ENCODE peak calls at places on chromosomes 16 and 17, in seven cellular contexts. N, U, W, B, V, Q and F are unnamed samples. For H3K4me1 and H3K9me3, the result is how much of the 10 kb centered on the place peaks cover.

GRCh38 chr17:18992454-18993130 is 12.0 kb downstream of the FAM83G start:
- DNase-seq in N (no peak), U (no peak), W (peak), B (peak), V (no peak), Q (no peak), F (peak)

GRCh38 chr16:75138636-75139035 is 9.7 kb upstream of the ZFP1 start:
- DNase-seq in N (no peak), U (no peak), W (no peak), B (no peak), V (no peak), Q (peak), F (no peak)

GRCh38 chr17:77369544-77369971 is 228.8 kb downstream of the SEC14L1 start:
- DNase-seq in N (no peak), U (no peak), W (peak), B (no peak), V (peak), Q (no peak), F (no peak)

GRCh38 chr17:74190154-74190553 is 13.3 kb upstream of the RPL38 start:
- DNase-seq in N (no peak), U (no peak), W (no peak), B (no peak), V (no peak), Q (peak), F (no peak)

GRCh38 chr17:9127340-9127739 is 106.0 kb downstream of the NTN1 start:
- DNase-seq in N (no peak), U (no peak), W (no peak), B (no peak), V (no peak), Q (no peak), F (no peak)

GRCh38 chr17:72338847-72339790 is 218.3 kb downstream of the SOX9 start:
- DNase-seq in N (peak), U (peak), W (peak), B (no peak), V (peak), Q (peak), F (no peak)

GRCh38 chr17:56665864-56666263 is 72.4 kb downstream of the NOG start:
- DNase-seq in N (no peak), U (no peak), W (no peak), B (no peak), V (no peak), Q (no peak), F (no peak)

GRCh38 chr16:46793841-46794240 is 37.1 kb downstream of the C16orf87 start:
- DNase-seq in N (no peak), U (no peak), W (no peak), B (no peak), V (no peak), Q (no peak), F (no peak)

GRCh38 chr17:57442914-57443571 is 186.7 kb downstream of the MSI2 start:
- DNase-seq in N (no peak), U (no peak), W (peak), B (peak), V (peak), Q (no peak), F (no peak)

GRCh38 chr16:2214721-2214970 is at the start of gene PGP:
- DNase-seq in N (no peak), U (no peak), W (no peak), B (no peak), V (no peak), Q (no peak), F (no peak)
- H3K4me1 ChIP-seq in N (under half), U (under half), W (under half), B (under half), V (under half), Q (under half), F (under half)

GRCh38 chr16:5504028-5504758 is 406.6 kb upstream of the EEF2KMT start:
- DNase-seq in N (no peak), U (no peak), W (no peak), B (no peak), V (no peak), Q (no peak), F (no peak)
- H3K9me3 ChIP-seq in N (under half), U (under half), W (under half), B (under half), V (under half), Q (under half), F (under half)

DNA sequence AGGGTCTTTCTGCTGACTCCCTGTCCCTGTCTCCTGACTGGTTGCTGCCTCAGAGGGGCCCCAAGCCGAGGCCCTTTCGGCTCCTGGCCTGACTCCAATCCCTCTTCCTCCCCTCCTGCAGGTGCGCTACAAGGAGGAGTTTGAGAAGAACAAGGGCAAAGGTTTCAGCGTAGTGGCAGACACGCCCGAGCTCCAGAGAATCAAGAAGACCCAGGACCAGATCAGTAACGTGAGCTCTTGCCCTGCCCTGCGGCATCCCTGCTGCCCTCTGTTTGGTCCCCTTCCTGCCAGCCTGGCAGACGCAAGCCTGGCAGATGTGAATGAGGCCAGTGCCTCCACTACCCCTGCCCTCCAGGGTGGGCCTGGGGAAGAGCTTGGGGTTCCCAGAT is 27.1 kb upstream of the LASP1NB start:
- DNase-seq in N (no peak), U (no peak), W (peak), B (peak), V (no peak), Q (no peak), F (no peak)
- H3K4me1 ChIP-seq in N (half or more), U (under half), W (under half), B (under half), V (under half), Q (under half), F (half or more)

GRCh38 chr16:64313726-64314125 is 808.1 kb downstream of the CDH11 start:
- DNase-seq in N (no peak), U (no peak), W (no peak), B (no peak), V (no peak), Q (no peak), F (no peak)
- H3K9me3 ChIP-seq in N (under half), U (under half), W (under half), B (under half), V (under half), Q (under half), F (under half)

DNA sequence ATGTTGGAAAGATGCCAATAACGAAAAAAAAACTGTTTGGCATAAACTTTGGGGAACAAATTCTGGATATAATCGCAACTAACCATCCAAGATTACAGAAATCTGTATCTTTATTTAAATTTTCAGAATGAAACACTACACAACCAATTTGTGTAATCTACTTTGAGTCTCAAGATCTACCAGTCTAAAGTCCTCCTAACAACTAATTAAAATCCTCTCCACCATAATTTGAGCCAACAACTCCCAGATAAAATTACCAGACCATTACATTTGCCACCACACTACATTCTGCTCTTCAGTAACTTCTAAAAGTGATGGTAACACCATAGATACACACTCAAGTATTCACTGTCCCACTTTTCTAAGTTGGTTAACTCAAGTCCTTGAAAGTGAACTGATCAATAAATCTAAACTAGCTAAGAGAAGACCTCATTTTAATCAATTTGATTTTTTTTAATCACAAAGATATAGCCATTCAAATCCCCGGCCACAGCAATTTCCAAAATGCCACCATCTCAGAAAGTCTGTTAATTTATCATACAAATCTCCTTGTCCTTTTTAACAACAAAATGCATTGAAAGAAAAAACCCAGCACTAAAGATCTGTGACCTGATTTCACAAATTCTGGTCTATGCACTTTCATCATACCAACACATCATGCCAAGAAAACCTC is 1.9 kb downstream of the SIAH1 start:
- DNase-seq in N (peak), U (no peak), W (no peak), B (no peak), V (no peak), Q (no peak), F (no peak)
- H3K4me1 ChIP-seq in N (half or more), U (under half), W (under half), B (under half), V (under half), Q (under half), F (under half)

GRCh38 chr17:83149761-83150251 is 70.4 kb downstream of the METRNL start:
- DNase-seq in N (peak), U (no peak), W (no peak), B (no peak), V (no peak), Q (peak), F (no peak)
- H3K9me3 ChIP-seq in N (under half), U (under half), W (under half), B (under half), V (under half), Q (under half), F (under half)

GRCh38 chr17:64016974-64017373 is 3.5 kb downstream of the ICAM2 start:
- DNase-seq in N (no peak), U (no peak), W (no peak), B (no peak), V (no peak), Q (no peak), F (no peak)
- H3K4me1 ChIP-seq in N (under half), U (under half), W (under half), B (under half), V (under half), Q (under half), F (half or more)

GRCh38 chr17:22512057-22512456 is 819.7 kb downstream of the KCNJ18 start:
- DNase-seq in N (peak), U (no peak), W (no peak), B (no peak), V (no peak), Q (no peak), F (no peak)

GRCh38 chr17:22512997-22513538 is 820.7 kb downstream of the KCNJ18 start:
- DNase-seq in N (peak), U (no peak), W (no peak), B (no peak), V (no peak), Q (no peak), F (no peak)

GRCh38 chr17:22511431-22511830 is 819.1 kb downstream of the KCNJ18 start:
- DNase-seq in N (peak), U (no peak), W (no peak), B (no peak), V (no peak), Q (no peak), F (no peak)

GRCh38 chr17:22512506-22512905 is 820.2 kb downstream of the KCNJ18 start:
- DNase-seq in N (peak), U (no peak), W (no peak), B (no peak), V (no peak), Q (no peak), F (no peak)

DNA sequence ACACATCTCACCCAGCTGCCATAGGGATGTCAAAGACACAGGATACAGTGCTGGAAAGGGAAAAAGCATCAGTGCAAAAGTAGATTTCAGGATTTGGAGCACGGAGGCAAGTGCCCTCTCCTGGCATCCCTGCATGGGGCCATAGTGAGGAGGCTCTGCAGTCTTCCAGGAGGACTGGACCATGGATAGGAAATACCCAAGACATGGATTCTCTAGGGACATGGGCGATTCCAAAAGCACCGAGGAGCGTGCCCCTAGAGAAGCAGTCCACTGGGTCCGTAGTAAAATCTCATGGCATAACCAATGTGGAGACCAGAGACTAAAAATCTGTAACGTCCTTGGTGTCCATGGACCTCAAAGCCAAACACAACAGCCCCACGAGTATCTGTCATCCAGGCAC is 818.2 kb downstream of the KCNJ18 start:
- DNase-seq in N (peak), U (no peak), W (no peak), B (no peak), V (no peak), Q (no peak), F (no peak)
- H3K9me3 ChIP-seq in N (under half), U (under half), W (half or more), B (under half), V (under half), Q (under half), F (under half)

GRCh38 chr17:61335105-61335844 is 64.4 kb upstream of the TBX2 start:
- DNase-seq in N (no peak), U (no peak), W (no peak), B (no peak), V (no peak), Q (no peak), F (no peak)

GRCh38 chr17:61338000-61338864 is 61.4 kb upstream of the TBX2 start:
- DNase-seq in N (no peak), U (no peak), W (no peak), B (no peak), V (peak), Q (no peak), F (no peak)

GRCh38 chr17:61338874-61339478 is 60.7 kb upstream of the TBX2 start:
- DNase-seq in N (no peak), U (no peak), W (no peak), B (no peak), V (no peak), Q (no peak), F (no peak)

GRCh38 chr17:61335845-61336655 is 63.6 kb upstream of the TBX2 start:
- DNase-seq in N (no peak), U (no peak), W (peak), B (no peak), V (no peak), Q (no peak), F (no peak)

GRCh38 chr17:61337247-61337812 is 62.3 kb upstream of the TBX2 start:
- DNase-seq in N (no peak), U (no peak), W (no peak), B (no peak), V (no peak), Q (peak), F (no peak)
- H3K4me1 ChIP-seq in N (under half), U (under half), W (under half), B (under half), V (under half), Q (under half), F (under half)